ENCODE peak calls at places on chromosomes 13 and 19, in four cellular contexts. Y, Z, V and N are unnamed samples.

GRCh38 chr19:1647664-1648155 is 4.7 kb downstream of the TCF3 start:
- DNase-seq in V (no peak), Z (no peak), Y (no peak), N (no peak)

GRCh38 chr19:23065306-23065705 is 51.5 kb upstream of the ZNF730 start:
- DNase-seq in V (no peak), Z (no peak), Y (no peak), N (no peak)

GRCh38 chr13:111282425-111282824 is 38.0 kb upstream of the TEX29 start:
- DNase-seq in V (no peak), Y (no peak), Z (no peak), N (no peak)

GRCh38 chr13:51683537-51684050 is 99.3 kb downstream of the WDFY2 start:
- DNase-seq in V (no peak), Z (no peak), Y (peak; percentile 30), N (no peak)

GRCh38 chr13:110261166-110262081 is 45.5 kb downstream of the COL4A1 start:
- DNase-seq in Z (no peak), V (no peak), Y (no peak), N (no peak)

GRCh38 chr19:3748965-3749364 is 12.5 kb downstream of the APBA3 start:
- DNase-seq in Z (no peak), V (no peak), Y (no peak), N (no peak)

GRCh38 chr19:18122860-18123795 is 25.6 kb downstream of the MAST3 start:
- DNase-seq in Y (no peak), V (no peak), Z (no peak), N (no peak)

GRCh38 chr19:52237771-52238400 is 31.5 kb upstream of the ZNF766 start:
- DNase-seq in Y (peak; percentile 74), V (peak; percentile 55), Z (peak; percentile 30), N (peak; percentile 41)

GRCh38 chr19:54352546-54352945 is 12.2 kb downstream of the LAIR1 start:
- DNase-seq in Z (no peak), V (no peak), Y (no peak), N (no peak)

GRCh38 chr13:34085199-34085598 is 267.2 kb downstream of the RFC3 start:
- DNase-seq in Z (no peak), Y (no peak), V (no peak), N (no peak)

GRCh38 chr19:10112895-10113591 is 1.6 kb downstream of the P2RY11 start:
- DNase-seq in Y (peak; percentile 52), V (peak; percentile 41), Z (peak; percentile 53), N (no peak)

GRCh38 chr19:11377237-11377636 is 2.8 kb downstream of the SWSAP1 start:
- DNase-seq in Z (no peak), Y (peak; percentile 49), V (peak; percentile 64), N (peak; percentile 90)

GRCh38 chr13:45292176-45292575 is 48.8 kb downstream of the TPT1 start:
- DNase-seq in Y (no peak), V (no peak), Z (no peak), N (no peak)

GRCh38 chr19:2223959-2224358 is 12.2 kb downstream of the PLEKHJ1 start:
- DNase-seq in V (no peak), Y (no peak), Z (no peak), N (no peak)